ENCODE peak calls at places on chromosome 22, in five cellular contexts. One of them, this sample, is unnamed.

GRCh38 chr22:27197618-27198017 is 540.2 kb downstream of the MIAT start:
- DNase-seq in T47D: no peak
- DNase-seq in activated T-helper 1 cell treated with anti-CD3 and anti-CD28 coated beads, Interleukin-12 subunit alpha, Interleukin-12 subunit beta, Interleukin-2, Interleukin-4 antibody, amounts not matched to agents 30 ng/mL and 10 ng/mL and 1 ng/mL, durations not matched to agents 14 hours and 24 hours and 36 hours: no peak
- DNase-seq in adrenal gland: no peak
- DNase-seq in stimulated activated CD4-positive, alpha-beta T cell treated with anti-CD3 and anti-CD28 coated beads, Interleukin-1b, Interleukin-23, amount 100 ng/mL, for 24 hours: no peak
- DNase-seq in this sample: no peak

GRCh38 chr22:22578702-22579424 is 19.8 kb upstream of the PRAME start:
- DNase-seq in activated T-helper 1 cell treated with anti-CD3 and anti-CD28 coated beads, Interleukin-12 subunit alpha, Interleukin-12 subunit beta, Interleukin-2, Interleukin-4 antibody, amounts not matched to agents 30 ng/mL and 10 ng/mL and 1 ng/mL, durations not matched to agents 14 hours and 24 hours and 36 hours: no peak
- DNase-seq in T47D: no peak
- DNase-seq in adrenal gland: no peak
- DNase-seq in stimulated activated CD4-positive, alpha-beta T cell treated with anti-CD3 and anti-CD28 coated beads, Interleukin-1b, Interleukin-23, amount 100 ng/mL, for 24 hours: no peak
- DNase-seq in this sample: no peak

GRCh38 chr22:36471341-36471821 is 10.1 kb downstream of the TXN2 start:
- DNase-seq in activated T-helper 1 cell treated with anti-CD3 and anti-CD28 coated beads, Interleukin-12 subunit alpha, Interleukin-12 subunit beta, Interleukin-2, Interleukin-4 antibody, amounts not matched to agents 30 ng/mL and 10 ng/mL and 1 ng/mL, durations not matched to agents 14 hours and 24 hours and 36 hours: no peak
- DNase-seq in adrenal gland: peak; percentile 76
- DNase-seq in T47D: no peak
- DNase-seq in stimulated activated CD4-positive, alpha-beta T cell treated with anti-CD3 and anti-CD28 coated beads, Interleukin-1b, Interleukin-23, amount 100 ng/mL, for 24 hours: no peak
- DNase-seq in this sample: no peak

GRCh38 chr22:41504397-41504796 is 35.5 kb downstream of the ACO2 start:
- DNase-seq in T47D: no peak
- DNase-seq in adrenal gland: peak; percentile 89
- DNase-seq in stimulated activated CD4-positive, alpha-beta T cell treated with anti-CD3 and anti-CD28 coated beads, Interleukin-1b, Interleukin-23, amount 100 ng/mL, for 24 hours: no peak
- DNase-seq in activated T-helper 1 cell treated with anti-CD3 and anti-CD28 coated beads, Interleukin-12 subunit alpha, Interleukin-12 subunit beta, Interleukin-2, Interleukin-4 antibody, amounts not matched to agents 30 ng/mL and 10 ng/mL and 1 ng/mL, durations not matched to agents 14 hours and 24 hours and 36 hours: no peak
- DNase-seq in this sample: no peak

GRCh38 chr22:20957691-20958440 is 9.2 kb upstream of the AIFM3 start:
- DNase-seq in T47D: peak; percentile 64
- DNase-seq in stimulated activated CD4-positive, alpha-beta T cell treated with anti-CD3 and anti-CD28 coated beads, Interleukin-1b, Interleukin-23, amount 100 ng/mL, for 24 hours: no peak
- DNase-seq in adrenal gland: no peak
- DNase-seq in activated T-helper 1 cell treated with anti-CD3 and anti-CD28 coated beads, Interleukin-12 subunit alpha, Interleukin-12 subunit beta, Interleukin-2, Interleukin-4 antibody, amounts not matched to agents 30 ng/mL and 10 ng/mL and 1 ng/mL, durations not matched to agents 14 hours and 24 hours and 36 hours: no peak
- DNase-seq in this sample: no peak

GRCh38 chr22:47402876-47403525 is 640.6 kb downstream of the TBC1D22A start:
- DNase-seq in stimulated activated CD4-positive, alpha-beta T cell treated with anti-CD3 and anti-CD28 coated beads, Interleukin-1b, Interleukin-23, amount 100 ng/mL, for 24 hours: no peak
- DNase-seq in adrenal gland: no peak
- DNase-seq in activated T-helper 1 cell treated with anti-CD3 and anti-CD28 coated beads, Interleukin-12 subunit alpha, Interleukin-12 subunit beta, Interleukin-2, Interleukin-4 antibody, amounts not matched to agents 30 ng/mL and 10 ng/mL and 1 ng/mL, durations not matched to agents 14 hours and 24 hours and 36 hours: no peak
- DNase-seq in T47D: no peak
- DNase-seq in this sample: no peak

GRCh38 chr22:36227396-36227795 is 11.9 kb downstream of the APOL2 start:
- DNase-seq in adrenal gland: no peak
- DNase-seq in T47D: no peak
- DNase-seq in activated T-helper 1 cell treated with anti-CD3 and anti-CD28 coated beads, Interleukin-12 subunit alpha, Interleukin-12 subunit beta, Interleukin-2, Interleukin-4 antibody, amounts not matched to agents 30 ng/mL and 10 ng/mL and 1 ng/mL, durations not matched to agents 14 hours and 24 hours and 36 hours: no peak
- DNase-seq in stimulated activated CD4-positive, alpha-beta T cell treated with anti-CD3 and anti-CD28 coated beads, Interleukin-1b, Interleukin-23, amount 100 ng/mL, for 24 hours: no peak
- DNase-seq in this sample: no peak

GRCh38 chr22:20566420-20567260 is 59.2 kb downstream of the MED15 start:
- DNase-seq in activated T-helper 1 cell treated with anti-CD3 and anti-CD28 coated beads, Interleukin-12 subunit alpha, Interleukin-12 subunit beta, Interleukin-2, Interleukin-4 antibody, amounts not matched to agents 30 ng/mL and 10 ng/mL and 1 ng/mL, durations not matched to agents 14 hours and 24 hours and 36 hours: no peak
- DNase-seq in adrenal gland: peak; percentile 86
- DNase-seq in T47D: no peak
- DNase-seq in stimulated activated CD4-positive, alpha-beta T cell treated with anti-CD3 and anti-CD28 coated beads, Interleukin-1b, Interleukin-23, amount 100 ng/mL, for 24 hours: no peak
- DNase-seq in this sample: no peak

GRCh38 chr22:26835023-26835422 is 177.6 kb downstream of the MIAT start:
- DNase-seq in activated T-helper 1 cell treated with anti-CD3 and anti-CD28 coated beads, Interleukin-12 subunit alpha, Interleukin-12 subunit beta, Interleukin-2, Interleukin-4 antibody, amounts not matched to agents 30 ng/mL and 10 ng/mL and 1 ng/mL, durations not matched to agents 14 hours and 24 hours and 36 hours: no peak
- DNase-seq in adrenal gland: no peak
- DNase-seq in T47D: no peak
- DNase-seq in stimulated activated CD4-positive, alpha-beta T cell treated with anti-CD3 and anti-CD28 coated beads, Interleukin-1b, Interleukin-23, amount 100 ng/mL, for 24 hours: no peak
- DNase-seq in this sample: no peak

GRCh38 chr22:32462452-32462851 is 1.8 kb downstream of the BPIFC start:
- DNase-seq in activated T-helper 1 cell treated with anti-CD3 and anti-CD28 coated beads, Interleukin-12 subunit alpha, Interleukin-12 subunit beta, Interleukin-2, Interleukin-4 antibody, amounts not matched to agents 30 ng/mL and 10 ng/mL and 1 ng/mL, durations not matched to agents 14 hours and 24 hours and 36 hours: no peak
- DNase-seq in T47D: no peak
- DNase-seq in adrenal gland: no peak
- DNase-seq in stimulated activated CD4-positive, alpha-beta T cell treated with anti-CD3 and anti-CD28 coated beads, Interleukin-1b, Interleukin-23, amount 100 ng/mL, for 24 hours: no peak
- DNase-seq in this sample: no peak

GRCh38 chr22:17272511-17272991 is 53.3 kb upstream of the ADA2 start:
- DNase-seq in stimulated activated CD4-positive, alpha-beta T cell treated with anti-CD3 and anti-CD28 coated beads, Interleukin-1b, Interleukin-23, amount 100 ng/mL, for 24 hours: no peak
- DNase-seq in activated T-helper 1 cell treated with anti-CD3 and anti-CD28 coated beads, Interleukin-12 subunit alpha, Interleukin-12 subunit beta, Interleukin-2, Interleukin-4 antibody, amounts not matched to agents 30 ng/mL and 10 ng/mL and 1 ng/mL, durations not matched to agents 14 hours and 24 hours and 36 hours: no peak
- DNase-seq in adrenal gland: no peak
- DNase-seq in T47D: no peak
- DNase-seq in this sample: no peak

GRCh38 chr22:42316988-42317387 is 46.5 kb upstream of the TCF20 start:
- DNase-seq in activated T-helper 1 cell treated with anti-CD3 and anti-CD28 coated beads, Interleukin-12 subunit alpha, Interleukin-12 subunit beta, Interleukin-2, Interleukin-4 antibody, amounts not matched to agents 30 ng/mL and 10 ng/mL and 1 ng/mL, durations not matched to agents 14 hours and 24 hours and 36 hours: no peak
- DNase-seq in adrenal gland: no peak
- DNase-seq in stimulated activated CD4-positive, alpha-beta T cell treated with anti-CD3 and anti-CD28 coated beads, Interleukin-1b, Interleukin-23, amount 100 ng/mL, for 24 hours: no peak
- DNase-seq in T47D: no peak
- DNase-seq in this sample: no peak

GRCh38 chr22:49569286-49570031 is 258.2 kb downstream of the BRD1 start:
- DNase-seq in adrenal gland: no peak
- DNase-seq in activated T-helper 1 cell treated with anti-CD3 and anti-CD28 coated beads, Interleukin-12 subunit alpha, Interleukin-12 subunit beta, Interleukin-2, Interleukin-4 antibody, amounts not matched to agents 30 ng/mL and 10 ng/mL and 1 ng/mL, durations not matched to agents 14 hours and 24 hours and 36 hours: no peak
- DNase-seq in T47D: no peak
- DNase-seq in stimulated activated CD4-positive, alpha-beta T cell treated with anti-CD3 and anti-CD28 coated beads, Interleukin-1b, Interleukin-23, amount 100 ng/mL, for 24 hours: no peak
- DNase-seq in this sample: no peak

GRCh38 chr22:49968313-49968830 is 7.8 kb downstream of the PIM3 start:
- DNase-seq in stimulated activated CD4-positive, alpha-beta T cell treated with anti-CD3 and anti-CD28 coated beads, Interleukin-1b, Interleukin-23, amount 100 ng/mL, for 24 hours: no peak
- DNase-seq in activated T-helper 1 cell treated with anti-CD3 and anti-CD28 coated beads, Interleukin-12 subunit alpha, Interleukin-12 subunit beta, Interleukin-2, Interleukin-4 antibody, amounts not matched to agents 30 ng/mL and 10 ng/mL and 1 ng/mL, durations not matched to agents 14 hours and 24 hours and 36 hours: no peak
- DNase-seq in adrenal gland: peak; percentile 69
- DNase-seq in T47D: no peak
- DNase-seq in this sample: no peak

GRCh38 chr22:26970809-26971394 is 313.5 kb downstream of the MIAT start:
- DNase-seq in adrenal gland: no peak
- DNase-seq in activated T-helper 1 cell treated with anti-CD3 and anti-CD28 coated beads, Interleukin-12 subunit alpha, Interleukin-12 subunit beta, Interleukin-2, Interleukin-4 antibody, amounts not matched to agents 30 ng/mL and 10 ng/mL and 1 ng/mL, durations not matched to agents 14 hours and 24 hours and 36 hours: no peak
- DNase-seq in stimulated activated CD4-positive, alpha-beta T cell treated with anti-CD3 and anti-CD28 coated beads, Interleukin-1b, Interleukin-23, amount 100 ng/mL, for 24 hours: no peak
- DNase-seq in T47D: no peak
- DNase-seq in this sample: no peak

GRCh38 chr22:38700271-38700788 is 413 bp downstream of the JOSD1 start:
- DNase-seq in stimulated activated CD4-positive, alpha-beta T cell treated with anti-CD3 and anti-CD28 coated beads, Interleukin-1b, Interleukin-23, amount 100 ng/mL, for 24 hours: no peak
- DNase-seq in T47D: no peak
- DNase-seq in activated T-helper 1 cell treated with anti-CD3 and anti-CD28 coated beads, Interleukin-12 subunit alpha, Interleukin-12 subunit beta, Interleukin-2, Interleukin-4 antibody, amounts not matched to agents 30 ng/mL and 10 ng/mL and 1 ng/mL, durations not matched to agents 14 hours and 24 hours and 36 hours: no peak
- DNase-seq in adrenal gland: peak; percentile 78
- DNase-seq in this sample: no peak

GRCh38 chr22:37515902-37516301 is 3.3 kb downstream of the CARD10 start:
- DNase-seq in adrenal gland: no peak
- DNase-seq in stimulated activated CD4-positive, alpha-beta T cell treated with anti-CD3 and anti-CD28 coated beads, Interleukin-1b, Interleukin-23, amount 100 ng/mL, for 24 hours: no peak
- DNase-seq in activated T-helper 1 cell treated with anti-CD3 and anti-CD28 coated beads, Interleukin-12 subunit alpha, Interleukin-12 subunit beta, Interleukin-2, Interleukin-4 antibody, amounts not matched to agents 30 ng/mL and 10 ng/mL and 1 ng/mL, durations not matched to agents 14 hours and 24 hours and 36 hours: no peak
- DNase-seq in T47D: no peak
- DNase-seq in this sample: no peak

GRCh38 chr22:29816980-29817379 is 21.1 kb downstream of the ASCC2 start:
- DNase-seq in adrenal gland: no peak
- DNase-seq in T47D: no peak
- DNase-seq in stimulated activated CD4-positive, alpha-beta T cell treated with anti-CD3 and anti-CD28 coated beads, Interleukin-1b, Interleukin-23, amount 100 ng/mL, for 24 hours: no peak
- DNase-seq in activated T-helper 1 cell treated with anti-CD3 and anti-CD28 coated beads, Interleukin-12 subunit alpha, Interleukin-12 subunit beta, Interleukin-2, Interleukin-4 antibody, amounts not matched to agents 30 ng/mL and 10 ng/mL and 1 ng/mL, durations not matched to agents 14 hours and 24 hours and 36 hours: no peak
- DNase-seq in this sample: no peak

GRCh38 chr22:23183107-23183698 is 2.9 kb downstream of the BCR start:
- DNase-seq in T47D: peak; percentile 68
- DNase-seq in activated T-helper 1 cell treated with anti-CD3 and anti-CD28 coated beads, Interleukin-12 subunit alpha, Interleukin-12 subunit beta, Interleukin-2, Interleukin-4 antibody, amounts not matched to agents 30 ng/mL and 10 ng/mL and 1 ng/mL, durations not matched to agents 14 hours and 24 hours and 36 hours: no peak
- DNase-seq in stimulated activated CD4-positive, alpha-beta T cell treated with anti-CD3 and anti-CD28 coated beads, Interleukin-1b, Interleukin-23, amount 100 ng/mL, for 24 hours: no peak
- DNase-seq in adrenal gland: peak; percentile 77
- DNase-seq in this sample: no peak

GRCh38 chr22:24875862-24876506 is 70.0 kb downstream of the SGSM1 start:
- DNase-seq in T47D: no peak
- DNase-seq in activated T-helper 1 cell treated with anti-CD3 and anti-CD28 coated beads, Interleukin-12 subunit alpha, Interleukin-12 subunit beta, Interleukin-2, Interleukin-4 antibody, amounts not matched to agents 30 ng/mL and 10 ng/mL and 1 ng/mL, durations not matched to agents 14 hours and 24 hours and 36 hours: no peak
- DNase-seq in adrenal gland: no peak
- DNase-seq in stimulated activated CD4-positive, alpha-beta T cell treated with anti-CD3 and anti-CD28 coated beads, Interleukin-1b, Interleukin-23, amount 100 ng/mL, for 24 hours: no peak
- DNase-seq in this sample: no peak

GRCh38 chr22:45602004-45602733 is 69.5 kb upstream of the ATXN10 start:
- DNase-seq in adrenal gland: no peak
- DNase-seq in activated T-helper 1 cell treated with anti-CD3 and anti-CD28 coated beads, Interleukin-12 subunit alpha, Interleukin-12 subunit beta, Interleukin-2, Interleukin-4 antibody, amounts not matched to agents 30 ng/mL and 10 ng/mL and 1 ng/mL, durations not matched to agents 14 hours and 24 hours and 36 hours: no peak
- DNase-seq in stimulated activated CD4-positive, alpha-beta T cell treated with anti-CD3 and anti-CD28 coated beads, Interleukin-1b, Interleukin-23, amount 100 ng/mL, for 24 hours: no peak
- DNase-seq in T47D: no peak
- DNase-seq in this sample: no peak

GRCh38 chr22:25165785-25166184 is 33.9 kb upstream of the CRYBB3 start:
- DNase-seq in stimulated activated CD4-positive, alpha-beta T cell treated with anti-CD3 and anti-CD28 coated beads, Interleukin-1b, Interleukin-23, amount 100 ng/mL, for 24 hours: no peak
- DNase-seq in activated T-helper 1 cell treated with anti-CD3 and anti-CD28 coated beads, Interleukin-12 subunit alpha, Interleukin-12 subunit beta, Interleukin-2, Interleukin-4 antibody, amounts not matched to agents 30 ng/mL and 10 ng/mL and 1 ng/mL, durations not matched to agents 14 hours and 24 hours and 36 hours: no peak
- DNase-seq in adrenal gland: no peak
- DNase-seq in T47D: no peak
- DNase-seq in this sample: no peak

GRCh38 chr22:37817705-37818311 is 5.4 kb upstream of the GALR3 start:
- DNase-seq in T47D: peak; percentile 91
- DNase-seq in activated T-helper 1 cell treated with anti-CD3 and anti-CD28 coated beads, Interleukin-12 subunit alpha, Interleukin-12 subunit beta, Interleukin-2, Interleukin-4 antibody, amounts not matched to agents 30 ng/mL and 10 ng/mL and 1 ng/mL, durations not matched to agents 14 hours and 24 hours and 36 hours: peak; percentile 74
- DNase-seq in stimulated activated CD4-positive, alpha-beta T cell treated with anti-CD3 and anti-CD28 coated beads, Interleukin-1b, Interleukin-23, amount 100 ng/mL, for 24 hours: peak; percentile 79
- DNase-seq in adrenal gland: peak; percentile 93
- DNase-seq in this sample: peak; percentile 79

GRCh38 chr22:44391026-44391425 is 78.3 kb upstream of the SHISAL1 start:
- DNase-seq in activated T-helper 1 cell treated with anti-CD3 and anti-CD28 coated beads, Interleukin-12 subunit alpha, Interleukin-12 subunit beta, Interleukin-2, Interleukin-4 antibody, amounts not matched to agents 30 ng/mL and 10 ng/mL and 1 ng/mL, durations not matched to agents 14 hours and 24 hours and 36 hours: no peak
- DNase-seq in adrenal gland: no peak
- DNase-seq in stimulated activated CD4-positive, alpha-beta T cell treated with anti-CD3 and anti-CD28 coated beads, Interleukin-1b, Interleukin-23, amount 100 ng/mL, for 24 hours: no peak
- DNase-seq in T47D: no peak
- DNase-seq in this sample: no peak

GRCh38 chr22:35561796-35562526 is 21.3 kb downstream of the RASD2 start:
- DNase-seq in activated T-helper 1 cell treated with anti-CD3 and anti-CD28 coated beads, Interleukin-12 subunit alpha, Interleukin-12 subunit beta, Interleukin-2, Interleukin-4 antibody, amounts not matched to agents 30 ng/mL and 10 ng/mL and 1 ng/mL, durations not matched to agents 14 hours and 24 hours and 36 hours: no peak
- DNase-seq in T47D: no peak
- DNase-seq in adrenal gland: no peak
- DNase-seq in stimulated activated CD4-positive, alpha-beta T cell treated with anti-CD3 and anti-CD28 coated beads, Interleukin-1b, Interleukin-23, amount 100 ng/mL, for 24 hours: no peak
- DNase-seq in this sample: no peak

GRCh38 chr22:32334640-32335365 is 22.9 kb upstream of the RFPL3 start:
- DNase-seq in T47D: no peak
- DNase-seq in adrenal gland: peak; percentile 35
- DNase-seq in activated T-helper 1 cell treated with anti-CD3 and anti-CD28 coated beads, Interleukin-12 subunit alpha, Interleukin-12 subunit beta, Interleukin-2, Interleukin-4 antibody, amounts not matched to agents 30 ng/mL and 10 ng/mL and 1 ng/mL, durations not matched to agents 14 hours and 24 hours and 36 hours: no peak
- DNase-seq in stimulated activated CD4-positive, alpha-beta T cell treated with anti-CD3 and anti-CD28 coated beads, Interleukin-1b, Interleukin-23, amount 100 ng/mL, for 24 hours: no peak
- DNase-seq in this sample: no peak

GRCh38 chr22:30038219-30038618 is 42.0 kb upstream of the HORMAD2 start:
- DNase-seq in T47D: no peak
- DNase-seq in adrenal gland: no peak
- DNase-seq in stimulated activated CD4-positive, alpha-beta T cell treated with anti-CD3 and anti-CD28 coated beads, Interleukin-1b, Interleukin-23, amount 100 ng/mL, for 24 hours: no peak
- DNase-seq in activated T-helper 1 cell treated with anti-CD3 and anti-CD28 coated beads, Interleukin-12 subunit alpha, Interleukin-12 subunit beta, Interleukin-2, Interleukin-4 antibody, amounts not matched to agents 30 ng/mL and 10 ng/mL and 1 ng/mL, durations not matched to agents 14 hours and 24 hours and 36 hours: no peak
- DNase-seq in this sample: no peak

GRCh38 chr22:49062155-49063039 is 765.3 kb downstream of the BRD1 start:
- DNase-seq in adrenal gland: no peak
- DNase-seq in T47D: no peak
- DNase-seq in stimulated activated CD4-positive, alpha-beta T cell treated with anti-CD3 and anti-CD28 coated beads, Interleukin-1b, Interleukin-23, amount 100 ng/mL, for 24 hours: no peak
- DNase-seq in activated T-helper 1 cell treated with anti-CD3 and anti-CD28 coated beads, Interleukin-12 subunit alpha, Interleukin-12 subunit beta, Interleukin-2, Interleukin-4 antibody, amounts not matched to agents 30 ng/mL and 10 ng/mL and 1 ng/mL, durations not matched to agents 14 hours and 24 hours and 36 hours: no peak
- DNase-seq in this sample: no peak

GRCh38 chr22:19131685-19132015 is 542 bp downstream of the TSSK2 start:
- DNase-seq in T47D: no peak
- DNase-seq in activated T-helper 1 cell treated with anti-CD3 and anti-CD28 coated beads, Interleukin-12 subunit alpha, Interleukin-12 subunit beta, Interleukin-2, Interleukin-4 antibody, amounts not matched to agents 30 ng/mL and 10 ng/mL and 1 ng/mL, durations not matched to agents 14 hours and 24 hours and 36 hours: no peak
- DNase-seq in stimulated activated CD4-positive, alpha-beta T cell treated with anti-CD3 and anti-CD28 coated beads, Interleukin-1b, Interleukin-23, amount 100 ng/mL, for 24 hours: no peak
- DNase-seq in adrenal gland: no peak
- DNase-seq in this sample: no peak

GRCh38 chr22:26527574-26528465 is 15.5 kb upstream of the TFIP11 start:
- DNase-seq in T47D: no peak
- DNase-seq in adrenal gland: no peak
- DNase-seq in stimulated activated CD4-positive, alpha-beta T cell treated with anti-CD3 and anti-CD28 coated beads, Interleukin-1b, Interleukin-23, amount 100 ng/mL, for 24 hours: no peak
- DNase-seq in activated T-helper 1 cell treated with anti-CD3 and anti-CD28 coated beads, Interleukin-12 subunit alpha, Interleukin-12 subunit beta, Interleukin-2, Interleukin-4 antibody, amounts not matched to agents 30 ng/mL and 10 ng/mL and 1 ng/mL, durations not matched to agents 14 hours and 24 hours and 36 hours: no peak
- DNase-seq in this sample: no peak

GRCh38 chr22:26975381-26975780 is 318.0 kb downstream of the MIAT start:
- DNase-seq in activated T-helper 1 cell treated with anti-CD3 and anti-CD28 coated beads, Interleukin-12 subunit alpha, Interleukin-12 subunit beta, Interleukin-2, Interleukin-4 antibody, amounts not matched to agents 30 ng/mL and 10 ng/mL and 1 ng/mL, durations not matched to agents 14 hours and 24 hours and 36 hours: no peak
- DNase-seq in adrenal gland: no peak
- DNase-seq in stimulated activated CD4-positive, alpha-beta T cell treated with anti-CD3 and anti-CD28 coated beads, Interleukin-1b, Interleukin-23, amount 100 ng/mL, for 24 hours: no peak
- DNase-seq in T47D: no peak
- DNase-seq in this sample: no peak

GRCh38 chr22:50656122-50657070 is 16.2 kb upstream of the SHANK3 start:
- DNase-seq in adrenal gland: peak; percentile 74
- DNase-seq in T47D: no peak
- DNase-seq in stimulated activated CD4-positive, alpha-beta T cell treated with anti-CD3 and anti-CD28 coated beads, Interleukin-1b, Interleukin-23, amount 100 ng/mL, for 24 hours: no peak
- DNase-seq in activated T-helper 1 cell treated with anti-CD3 and anti-CD28 coated beads, Interleukin-12 subunit alpha, Interleukin-12 subunit beta, Interleukin-2, Interleukin-4 antibody, amounts not matched to agents 30 ng/mL and 10 ng/mL and 1 ng/mL, durations not matched to agents 14 hours and 24 hours and 36 hours: no peak
- DNase-seq in this sample: no peak

GRCh38 chr22:36472689-36473088 is 8.8 kb downstream of the TXN2 start:
- DNase-seq in activated T-helper 1 cell treated with anti-CD3 and anti-CD28 coated beads, Interleukin-12 subunit alpha, Interleukin-12 subunit beta, Interleukin-2, Interleukin-4 antibody, amounts not matched to agents 30 ng/mL and 10 ng/mL and 1 ng/mL, durations not matched to agents 14 hours and 24 hours and 36 hours: no peak
- DNase-seq in T47D: no peak
- DNase-seq in adrenal gland: peak; percentile 69
- DNase-seq in stimulated activated CD4-positive, alpha-beta T cell treated with anti-CD3 and anti-CD28 coated beads, Interleukin-1b, Interleukin-23, amount 100 ng/mL, for 24 hours: no peak
- DNase-seq in this sample: no peak

GRCh38 chr22:19974233-19974861 is 32.7 kb upstream of the TXNRD2 start:
- DNase-seq in stimulated activated CD4-positive, alpha-beta T cell treated with anti-CD3 and anti-CD28 coated beads, Interleukin-1b, Interleukin-23, amount 100 ng/mL, for 24 hours: no peak
- DNase-seq in activated T-helper 1 cell treated with anti-CD3 and anti-CD28 coated beads, Interleukin-12 subunit alpha, Interleukin-12 subunit beta, Interleukin-2, Interleukin-4 antibody, amounts not matched to agents 30 ng/mL and 10 ng/mL and 1 ng/mL, durations not matched to agents 14 hours and 24 hours and 36 hours: no peak
- DNase-seq in T47D: peak; percentile 72
- DNase-seq in adrenal gland: peak; percentile 80
- DNase-seq in this sample: no peak

GRCh38 chr22:37544955-37545702 is 15.2 kb upstream of the CDC42EP1 start:
- DNase-seq in activated T-helper 1 cell treated with anti-CD3 and anti-CD28 coated beads, Interleukin-12 subunit alpha, Interleukin-12 subunit beta, Interleukin-2, Interleukin-4 antibody, amounts not matched to agents 30 ng/mL and 10 ng/mL and 1 ng/mL, durations not matched to agents 14 hours and 24 hours and 36 hours: peak; percentile 30
- DNase-seq in stimulated activated CD4-positive, alpha-beta T cell treated with anti-CD3 and anti-CD28 coated beads, Interleukin-1b, Interleukin-23, amount 100 ng/mL, for 24 hours: no peak
- DNase-seq in T47D: peak; percentile 42
- DNase-seq in adrenal gland: peak; percentile 90
- DNase-seq in this sample: no peak

This sample was measured in GM18507.